ENCODE peak calls at places on chromosomes 16 and 17, in eight cellular contexts. R is heart right ventricle; V is right atrium auricular region; M is HFF-Myc; J is fibroblast of lung; I is cardiac muscle cell; Y is coronary artery; S is Jurkat, Clone E6-1. A is an unnamed sample.

GRCh38 chr16:57372372-57373116 is at the start of gene CX3CL1:
- DNase-seq in R (peak), V (peak), M (no peak), J (peak), I (peak), Y (no peak), S (no peak), A (no peak)

GRCh38 chr17:31318298-31319190 is 2.9 kb downstream of the EVI2A start:
- DNase-seq in R (peak), V (peak), M (no peak), J (peak), I (peak), Y (no peak), S (peak), A (no peak)

GRCh38 chr16:84053237-84053636 is 10.6 kb upstream of the SLC38A8 start:
- DNase-seq in R (no peak), V (no peak), M (no peak), J (no peak), I (no peak), Y (peak), S (no peak), A (no peak)

GRCh38 chr17:69300222-69300621 is 26.7 kb downstream of the ABCA5 start:
- DNase-seq in R (no peak), V (no peak), M (no peak), J (no peak), I (peak), Y (no peak), S (no peak), A (no peak)

GRCh38 chr16:89646270-89646669 is 11.2 kb downstream of the CHMP1A start:
- DNase-seq in R (no peak), V (no peak), M (no peak), J (no peak), I (no peak), Y (no peak), S (no peak), A (no peak)

GRCh38 chr17:28612936-28613872 is 781 bp downstream of the RSKR start:
- DNase-seq in R (peak), V (no peak), M (no peak), J (peak), I (peak), Y (peak), S (peak), A (no peak)

GRCh38 chr16:85124636-85125346 is 12.5 kb upstream of the CIBAR2 start:
- DNase-seq in R (no peak), V (no peak), M (no peak), J (peak), I (no peak), Y (no peak), S (no peak), A (no peak)

GRCh38 chr17:4525691-4526397 is 27.2 kb downstream of the SPNS2 start:
- DNase-seq in R (no peak), V (no peak), M (no peak), J (no peak), I (no peak), Y (no peak), S (no peak), A (no peak)

GRCh38 chr17:27965224-27965623 is 72.1 kb upstream of the LYRM9 start:
- DNase-seq in R (no peak), V (no peak), M (no peak), J (no peak), I (no peak), Y (no peak), S (no peak), A (no peak)

GRCh38 chr16:51431517-51432241 is 280.6 kb upstream of the SALL1 start:
- DNase-seq in R (no peak), V (no peak), M (peak), J (peak), I (peak), Y (no peak), S (no peak), A (peak)

GRCh38 chr16:52320930-52321439 is 226.0 kb downstream of the TOX3 start:
- DNase-seq in R (no peak), V (no peak), M (no peak), J (no peak), I (no peak), Y (no peak), S (no peak), A (no peak)

GRCh38 chr16:71569621-71570020 is 7.3 kb downstream of the TAT start:
- DNase-seq in R (no peak), V (no peak), M (no peak), J (no peak), I (no peak), Y (no peak), S (no peak), A (no peak)

GRCh38 chr16:24075929-24076716 is 180.0 kb upstream of the CACNG3 start:
- DNase-seq in R (no peak), V (peak), M (no peak), J (no peak), I (no peak), Y (no peak), S (no peak), A (no peak)

GRCh38 chr17:43169561-43170139 is 1.4 kb upstream of the NBR1 start:
- DNase-seq in R (peak), V (peak), M (no peak), J (peak), I (peak), Y (peak), S (no peak), A (no peak)

GRCh38 chr17:68255731-68256538 is 8.1 kb downstream of the AMZ2 start:
- DNase-seq in R (no peak), V (no peak), M (no peak), J (no peak), I (peak), Y (no peak), S (peak), A (no peak)

GRCh38 chr16:78648517-78648916 is 549.1 kb downstream of the WWOX start:
- DNase-seq in R (peak), V (no peak), M (no peak), J (peak), I (peak), Y (no peak), S (no peak), A (no peak)

GRCh38 chr17:67386965-67387551 is 10.0 kb downstream of the PITPNC1 start:
- DNase-seq in R (no peak), V (no peak), M (no peak), J (peak), I (peak), Y (no peak), S (peak), A (no peak)

GRCh38 chr17:49486012-49486641 is 9.0 kb upstream of the NGFR start:
- DNase-seq in R (no peak), V (no peak), M (no peak), J (no peak), I (peak), Y (no peak), S (peak), A (no peak)

GRCh38 chr17:80380068-80381061 is 34.6 kb upstream of the ENDOV start:
- DNase-seq in R (no peak), V (no peak), M (no peak), J (no peak), I (no peak), Y (no peak), S (no peak), A (no peak)

GRCh38 chr17:46191332-46192210 is 1.7 kb downstream of the KANSL1 start:
- DNase-seq in R (no peak), V (no peak), M (no peak), J (peak), I (peak), Y (no peak), S (no peak), A (no peak)

GRCh38 chr17:82882715-82883446 is 43.1 kb upstream of the ZNF750 start:
- DNase-seq in R (no peak), V (no peak), M (no peak), J (no peak), I (no peak), Y (no peak), S (peak), A (no peak)

GRCh38 chr16:86461037-86461436 is 49.3 kb upstream of the FOXF1 start:
- DNase-seq in R (no peak), V (no peak), M (no peak), J (no peak), I (no peak), Y (no peak), S (no peak), A (no peak)

GRCh38 chr16:88732172-88732960 is 26.1 kb downstream of the CTU2 start:
- DNase-seq in R (no peak), V (no peak), M (no peak), J (no peak), I (no peak), Y (no peak), S (no peak), A (no peak)

GRCh38 chr17:40069751-40070643 is 7.2 kb downstream of the THRA start:
- DNase-seq in R (peak), V (no peak), M (no peak), J (peak), I (peak), Y (peak), S (peak), A (no peak)
- H3K4me3 ChIP-seq in R (peak), V (peak), M (peak), J (no peak), I (no peak), Y (peak), S (no peak), A (no peak)

DNA sequence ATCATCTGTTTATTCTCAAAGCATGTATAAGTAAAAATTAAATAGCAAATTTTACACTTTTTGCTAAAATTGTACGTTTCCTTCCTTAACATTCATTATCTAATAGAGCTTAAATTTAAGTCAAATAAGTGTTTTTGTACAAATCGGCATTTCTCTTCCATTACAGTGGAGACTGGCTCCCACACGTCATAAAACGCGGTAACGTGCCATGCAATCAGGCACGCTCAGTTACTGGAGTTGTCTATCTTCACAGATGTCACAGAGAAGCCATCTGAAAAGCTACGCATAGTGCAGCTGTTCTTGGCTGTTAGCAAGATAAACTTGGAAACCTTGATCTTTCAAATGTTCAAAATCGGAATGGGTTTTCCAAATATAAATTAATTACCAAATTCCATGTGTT is 165.3 kb downstream of the STX8 start:
- DNase-seq in R (no peak), V (no peak), M (no peak), J (no peak), I (no peak), Y (no peak), S (no peak), A (no peak)
- H3K4me3 ChIP-seq in R (no peak), V (no peak), M (no peak), J (no peak), I (no peak), Y (no peak), S (no peak), A (no peak)

GRCh38 chr16:1766701-1767100 is 4.6 kb downstream of the NME3 start:
- DNase-seq in R (no peak), V (no peak), M (no peak), J (no peak), I (no peak), Y (no peak), S (no peak), A (no peak)
- H3K4me3 ChIP-seq in R (no peak), V (no peak), M (no peak), J (no peak), I (no peak), Y (no peak), S (no peak), A (no peak)

DNA sequence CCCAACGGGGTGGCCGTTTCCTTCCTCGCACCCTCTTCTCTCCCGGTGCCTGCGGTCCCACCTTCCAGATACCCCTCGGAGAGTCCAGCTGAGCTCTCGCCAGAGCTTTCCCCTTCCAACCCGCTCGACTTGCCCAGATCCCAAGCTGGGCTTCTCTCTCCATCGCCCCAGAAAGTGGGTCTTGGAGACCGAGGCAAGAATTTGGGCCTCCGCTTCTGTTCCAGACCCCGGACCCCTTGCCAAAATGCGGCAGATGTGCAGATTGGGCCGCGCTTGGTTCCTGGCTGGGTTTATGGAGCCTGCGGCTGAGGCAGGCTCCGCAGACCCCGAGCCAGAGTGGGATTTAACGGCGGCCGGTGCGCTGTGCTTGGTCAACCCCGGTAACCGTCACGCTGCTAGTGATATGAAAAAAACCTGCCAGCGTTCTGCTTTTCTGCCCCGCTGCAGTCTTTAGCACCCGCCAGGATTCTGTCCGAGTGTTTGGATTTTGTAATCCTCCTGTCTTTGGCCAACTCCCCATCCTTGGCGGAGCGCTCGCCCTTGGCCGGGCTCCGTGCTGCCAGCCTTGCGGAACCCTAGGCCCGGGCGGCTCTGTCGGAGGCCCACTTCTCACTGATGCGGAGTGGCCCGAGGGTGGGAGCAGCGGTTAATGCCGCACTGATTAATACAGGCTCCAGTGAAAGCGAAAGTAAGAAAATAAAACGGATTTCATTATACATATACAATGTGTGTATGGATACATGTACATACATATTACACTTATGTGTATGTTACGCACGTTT is 754 bp upstream of the SLFN11 start:
- DNase-seq in R (peak), V (peak), M (no peak), J (peak), I (peak), Y (no peak), S (peak), A (no peak)
- H3K4me3 ChIP-seq in R (peak), V (peak), M (peak), J (peak), I (peak), Y (peak), S (peak), A (peak)

DNA sequence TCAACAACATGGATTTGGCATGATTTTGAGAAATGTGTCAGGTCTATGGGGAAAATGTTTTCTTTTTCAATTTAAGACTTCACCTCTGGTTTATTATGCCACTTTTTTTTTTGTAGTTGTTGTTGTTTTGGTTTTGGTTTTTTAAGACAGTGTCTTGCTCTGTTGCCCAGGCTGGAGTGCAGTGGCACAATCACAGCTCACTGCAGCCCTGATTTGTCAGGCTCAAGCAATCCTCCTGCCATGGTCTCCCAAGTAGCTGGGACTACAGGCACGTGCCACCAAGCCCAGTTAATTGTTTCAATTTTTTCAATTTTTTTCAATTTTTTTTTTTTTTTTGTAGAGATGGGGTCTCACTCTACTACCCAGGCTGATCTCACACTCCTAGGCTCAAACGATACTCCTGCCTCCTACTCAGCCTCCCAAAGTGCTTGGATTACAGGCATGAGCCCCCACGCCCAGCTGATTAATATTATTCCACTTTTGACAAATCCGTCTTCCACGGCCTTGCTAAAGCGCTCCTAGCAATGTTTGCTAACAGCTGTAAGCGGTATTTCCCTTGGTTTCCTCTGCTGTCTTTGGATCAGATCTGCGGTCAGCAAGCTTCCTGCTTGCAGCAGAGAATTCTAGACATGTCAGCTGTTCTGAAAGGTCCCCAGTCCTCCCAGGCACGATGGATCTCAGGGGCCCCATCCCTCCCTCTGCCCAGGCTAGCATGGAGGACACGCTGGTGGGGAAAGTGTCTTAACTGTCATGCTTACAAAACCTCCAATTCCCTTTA is 7.0 kb upstream of the MILR1 start:
- DNase-seq in R (peak), V (no peak), M (no peak), J (peak), I (peak), Y (no peak), S (peak), A (no peak)
- H3K4me3 ChIP-seq in R (no peak), V (no peak), M (no peak), J (no peak), I (no peak), Y (no peak), S (no peak), A (no peak)

GRCh38 chr17:6100146-6100545 is 30.0 kb downstream of the WSCD1 start:
- DNase-seq in R (no peak), V (no peak), M (no peak), J (no peak), I (no peak), Y (no peak), S (no peak), A (no peak)

GRCh38 chr17:6100891-6101290 is 30.7 kb downstream of the WSCD1 start:
- DNase-seq in R (no peak), V (no peak), M (no peak), J (no peak), I (no peak), Y (no peak), S (no peak), A (no peak)

GRCh38 chr17:6099492-6099891 is 29.3 kb downstream of the WSCD1 start:
- DNase-seq in R (no peak), V (no peak), M (no peak), J (no peak), I (no peak), Y (no peak), S (no peak), A (no peak)

GRCh38 chr17:6102615-6103014 is 32.4 kb downstream of the WSCD1 start:
- DNase-seq in R (no peak), V (no peak), M (no peak), J (no peak), I (no peak), Y (no peak), S (no peak), A (no peak)

GRCh38 chr17:6101706-6102105 is 31.5 kb downstream of the WSCD1 start:
- DNase-seq in R (no peak), V (no peak), M (no peak), J (no peak), I (no peak), Y (no peak), S (no peak), A (no peak)
- H3K4me3 ChIP-seq in R (no peak), V (no peak), M (no peak), J (no peak), I (no peak), Y (no peak), S (no peak), A (no peak)

GRCh38 chr17:50533185-50533584 is 650 bp downstream of the EPN3 start:
- DNase-seq in R (no peak), V (no peak), M (no peak), J (no peak), I (no peak), Y (no peak), S (no peak), A (no peak)

GRCh38 chr17:50533720-50534148 is 1.2 kb downstream of the EPN3 start:
- DNase-seq in R (peak), V (no peak), M (no peak), J (peak), I (peak), Y (no peak), S (no peak), A (no peak)

GRCh38 chr17:50534222-50534978 is 1.9 kb downstream of the EPN3 start:
- DNase-seq in R (no peak), V (no peak), M (no peak), J (peak), I (no peak), Y (no peak), S (no peak), A (no peak)

GRCh38 chr17:50535407-50535806 is 2.9 kb downstream of the EPN3 start:
- DNase-seq in R (no peak), V (no peak), M (no peak), J (no peak), I (no peak), Y (no peak), S (no peak), A (no peak)

DNA sequence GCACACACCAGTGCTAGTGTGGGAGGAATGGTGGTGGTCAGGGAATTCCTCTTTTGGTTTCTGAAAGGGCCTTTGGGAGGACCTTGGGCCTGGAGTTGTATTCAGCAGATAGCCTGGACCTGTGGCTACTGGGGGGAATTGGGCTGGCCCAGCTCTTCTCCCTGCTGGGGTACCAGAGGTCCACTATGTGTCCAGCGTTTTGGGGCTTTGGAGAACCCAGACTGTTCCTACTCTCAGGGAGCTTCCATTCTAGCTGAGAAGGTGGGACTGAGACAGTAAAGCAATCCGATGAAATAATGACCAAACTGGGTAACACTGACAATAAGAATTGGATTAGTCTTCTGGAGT is 2.4 kb downstream of the EPN3 start:
- DNase-seq in R (no peak), V (no peak), M (no peak), J (no peak), I (no peak), Y (no peak), S (no peak), A (no peak)
- H3K4me3 ChIP-seq in R (no peak), V (peak), M (no peak), J (no peak), I (no peak), Y (no peak), S (no peak), A (no peak)

GRCh38 chr17:58416396-58416795 is 938 bp downstream of the RNF43 start:
- DNase-seq in R (no peak), V (no peak), M (no peak), J (no peak), I (no peak), Y (no peak), S (no peak), A (no peak)

GRCh38 chr17:58415371-58416055 is 1.8 kb downstream of the RNF43 start:
- DNase-seq in R (no peak), V (no peak), M (no peak), J (no peak), I (no peak), Y (no peak), S (no peak), A (no peak)

GRCh38 chr17:58412910-58413630 is 4.3 kb downstream of the RNF43 start:
- DNase-seq in R (no peak), V (no peak), M (no peak), J (no peak), I (no peak), Y (no peak), S (peak), A (no peak)

GRCh38 chr17:58413684-58414083 is 3.6 kb downstream of the RNF43 start:
- DNase-seq in R (no peak), V (no peak), M (no peak), J (no peak), I (no peak), Y (no peak), S (no peak), A (no peak)

DNA sequence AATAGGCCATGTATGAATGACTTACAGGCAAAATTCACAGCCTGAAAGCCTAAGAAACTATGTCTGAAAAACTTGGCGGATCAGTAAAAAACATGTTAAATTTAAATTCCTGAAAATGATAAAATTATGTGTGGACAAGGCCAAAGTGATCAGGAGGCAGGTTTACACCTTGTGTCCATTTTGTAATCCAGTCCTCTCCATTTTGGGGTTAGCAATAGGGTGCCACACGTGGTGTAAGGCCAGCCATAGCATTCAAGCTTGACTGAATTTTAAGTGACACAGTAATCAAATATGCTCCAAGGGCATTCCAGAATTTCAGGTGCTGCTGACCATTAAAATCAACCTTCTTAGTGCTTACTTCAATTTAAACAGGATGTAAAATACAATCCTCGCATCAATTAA is 2.7 kb downstream of the RNF43 start:
- DNase-seq in R (no peak), V (no peak), M (no peak), J (no peak), I (no peak), Y (no peak), S (no peak), A (no peak)
- H3K4me3 ChIP-seq in R (no peak), V (peak), M (no peak), J (no peak), I (peak), Y (no peak), S (no peak), A (no peak)